ENCODE peak calls at places on chromosomes 6 and 20, in seven cellular contexts. N is GM12878, R is HepG2, M is K562, E is H1, X is HCT116, I is SK-N-SH. S is an unnamed sample.

GRCh38 chr20:57498425-57499400 is 26.2 kb downstream of the CTCFL start:
- DNase-seq in N (no peak), R (no peak), M (no peak), E (no peak), X (peak; percentile 19), I (peak; percentile 60), S (peak; percentile 44)

GRCh38 chr20:20366551-20366895 is 1.4 kb upstream of the INSM1 start:
- DNase-seq in N (no peak), R (no peak), M (no peak), E (no peak), X (no peak), I (peak; percentile 39), S (no peak)

GRCh38 chr20:54477556-54477955 is 2.2 kb downstream of the DOK5 start:
- DNase-seq in N (no peak), R (no peak), M (no peak), E (no peak), X (no peak), I (no peak), S (no peak)

GRCh38 chr6:139531148-139531547 is 156.7 kb upstream of the CITED2 start:
- DNase-seq in N (no peak), R (no peak), M (peak; percentile 40), E (no peak), X (no peak), I (no peak), S (no peak)

GRCh38 chr6:36685926-36686667 is 7.6 kb downstream of the CDKN1A start:
- DNase-seq in N (no peak), R (no peak), M (no peak), E (no peak), X (no peak), I (no peak), S (no peak)

GRCh38 chr6:42162384-42162783 is 10.8 kb upstream of the GUCA1A start:
- DNase-seq in N (no peak), R (peak; percentile 40), M (no peak), E (no peak), X (no peak), I (no peak), S (no peak)

GRCh38 chr6:56534680-56535419 is 107.8 kb downstream of the DST start:
- DNase-seq in N (no peak), R (no peak), M (no peak), E (peak; percentile 48), X (no peak), I (no peak), S (no peak)

GRCh38 chr6:33195304-33196022 is 3.2 kb upstream of the COL11A2 start:
- DNase-seq in N (no peak), R (no peak), M (peak; percentile 56), E (no peak), X (no peak), I (no peak), S (no peak)

GRCh38 chr6:136411453-136412354 is 122.1 kb upstream of the BCLAF1 start:
- DNase-seq in N (no peak), R (no peak), M (no peak), E (no peak), X (no peak), I (no peak), S (no peak)

GRCh38 chr6:116616757-116617093 is 446 bp downstream of the RSPH4A start:
- DNase-seq in N (no peak), R (no peak), M (no peak), E (peak; percentile 55), X (no peak), I (peak; percentile 16), S (no peak)

GRCh38 chr6:99868074-99868702 is 125.8 kb downstream of the MCHR2 start:
- DNase-seq in N (peak; percentile 2), R (peak; percentile 47), M (peak; percentile 47), E (peak; percentile 87), X (peak; percentile 51), I (peak; percentile 50), S (peak; percentile 58)

GRCh38 chr6:105835373-105835772 is 250.8 kb upstream of the PRDM1 start:
- DNase-seq in N (no peak), R (peak; percentile 31), M (peak; percentile 60), E (peak; percentile 56), X (peak; percentile 21), I (no peak), S (peak; percentile 36)

GRCh38 chr6:91135406-91135805 is 548.5 kb upstream of the MAP3K7 start:
- DNase-seq in N (no peak), R (no peak), M (no peak), E (no peak), X (no peak), I (no peak), S (no peak)

GRCh38 chr6:25248100-25248499 is 31.1 kb upstream of the CARMIL1 start:
- DNase-seq in N (no peak), R (no peak), M (no peak), E (no peak), X (no peak), I (no peak), S (no peak)

GRCh38 chr20:17504898-17505663 is 26.1 kb downstream of the BFSP1 start:
- DNase-seq in N (peak; percentile 25), R (peak; percentile 64), M (peak; percentile 19), E (peak; percentile 81), X (peak; percentile 27), I (peak; percentile 59), S (no peak)

GRCh38 chr6:39166918-39167301 is 51.9 kb upstream of the SAYSD1 start:
- DNase-seq in N (no peak), R (no peak), M (no peak), E (no peak), X (no peak), I (no peak), S (no peak)

GRCh38 chr6:30312266-30312665 is 14.5 kb upstream of the TRIM39 start:
- DNase-seq in N (no peak), R (no peak), M (no peak), E (no peak), X (no peak), I (no peak), S (no peak)

GRCh38 chr20:4190792-4191519 is 175.6 kb upstream of the RNF24 start:
- DNase-seq in N (no peak), R (no peak), M (no peak), E (no peak), X (no peak), I (no peak), S (no peak)

GRCh38 chr6:153015094-153015645 is 12.7 kb upstream of the MTRF1L start:
- DNase-seq in N (no peak), R (no peak), M (no peak), E (no peak), X (no peak), I (no peak), S (no peak)

GRCh38 chr20:21225215-21225947 is 77.8 kb upstream of the XRN2 start:
- DNase-seq in N (no peak), R (no peak), M (no peak), E (no peak), X (no peak), I (no peak), S (no peak)

GRCh38 chr6:70956451-70957283 is at the start of gene B3GAT2:
- DNase-seq in N (no peak), R (no peak), M (no peak), E (peak; percentile 76), X (no peak), I (peak; percentile 70), S (peak; percentile 11)

GRCh38 chr6:41408576-41408975 is 73.2 kb downstream of the NCR2 start:
- DNase-seq in N (no peak), R (no peak), M (no peak), E (no peak), X (no peak), I (no peak), S (no peak)

GRCh38 chr6:128963561-128963960 is 80.6 kb downstream of the LAMA2 start:
- DNase-seq in N (no peak), R (no peak), M (no peak), E (no peak), X (no peak), I (no peak), S (no peak)

GRCh38 chr20:62232764-62233645 is 5.3 kb upstream of the OSBPL2 start:
- DNase-seq in N (no peak), R (no peak), M (no peak), E (no peak), X (no peak), I (no peak), S (no peak)

DNA sequence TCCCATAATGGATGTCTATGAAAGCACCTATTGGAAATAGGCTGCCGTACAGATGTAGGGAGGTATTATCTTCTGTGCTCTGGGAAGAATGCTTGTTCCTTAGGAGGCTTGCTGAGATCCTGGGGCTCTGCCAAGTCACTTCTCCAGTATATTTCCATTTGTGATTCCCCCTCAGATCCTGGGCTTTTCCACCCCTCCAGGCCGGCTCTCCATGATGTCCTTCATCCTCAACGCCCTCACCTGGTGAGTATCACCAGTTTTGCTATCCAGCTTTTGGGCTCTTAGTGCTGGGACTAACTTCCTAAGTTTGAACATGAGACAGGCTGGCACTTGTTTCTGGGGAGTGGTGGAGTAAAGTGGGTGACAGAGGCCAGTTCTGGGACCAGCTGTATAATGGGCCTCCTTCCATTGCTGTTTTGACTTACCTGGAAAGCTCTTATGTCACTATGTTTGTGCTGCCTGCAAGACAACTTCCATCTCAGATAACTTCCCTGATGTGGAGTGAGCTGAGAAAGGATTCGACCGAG is 2.6 kb downstream of the SYS1 start:
- DNase-seq in N (no peak), R (no peak), M (no peak), E (no peak), X (no peak), I (no peak), S (no peak)
- H3K4me1 ChIP-seq in N (peaks cover 45% of the 10 kb centered on the region), R (peaks cover 43% of the 10 kb centered on the region), M (peaks cover 13% of the 10 kb centered on the region), E (peaks cover 7% of the 10 kb centered on the region), X (peaks cover 15% of the 10 kb centered on the region), I (peaks cover 9% of the 10 kb centered on the region), S (peaks cover 2% of the 10 kb centered on the region)

GRCh38 chr6:161127071-161127740 is 135.6 kb downstream of the MAP3K4 start:
- DNase-seq in N (no peak), R (no peak), M (no peak), E (no peak), X (no peak), I (no peak), S (no peak)
- H3K9me3 ChIP-seq in N (peaks cover 2% of the 10 kb centered on the region), R (peaks cover 8% of the 10 kb centered on the region), M (peaks cover 3% of the 10 kb centered on the region), E (peaks cover 38% of the 10 kb centered on the region), X (no peaks in the 10 kb centered on the region), I (no peaks in the 10 kb centered on the region), S (peaks cover 27% of the 10 kb centered on the region)

GRCh38 chr6:160945516-160946177 is 45.9 kb upstream of the MAP3K4 start:
- DNase-seq in N (no peak), R (no peak), M (no peak), E (no peak), X (no peak), I (no peak), S (no peak)

GRCh38 chr6:160950507-160950906 is 41.1 kb upstream of the MAP3K4 start:
- DNase-seq in N (no peak), R (no peak), M (no peak), E (no peak), X (no peak), I (no peak), S (no peak)

GRCh38 chr6:160951187-160952030 is 40.2 kb upstream of the MAP3K4 start:
- DNase-seq in N (no peak), R (no peak), M (no peak), E (no peak), X (no peak), I (no peak), S (no peak)

GRCh38 chr6:160952633-160953281 is 38.8 kb upstream of the MAP3K4 start:
- DNase-seq in N (no peak), R (no peak), M (no peak), E (no peak), X (no peak), I (no peak), S (no peak)

GRCh38 chr6:160949531-160949930 is 42.0 kb upstream of the MAP3K4 start:
- DNase-seq in N (no peak), R (no peak), M (no peak), E (no peak), X (no peak), I (no peak), S (no peak)
- TF ChIP-seq YY1 in N (no peak), R (no peak), M (no peak), E (no peak), X (no peak), I (no peak), S (no peak)

GRCh38 chr6:158807515-158808441 is 11.4 kb downstream of the EZR start:
- DNase-seq in N (no peak), R (no peak), M (peak; percentile 39), E (no peak), X (no peak), I (no peak), S (no peak)
- H3K4me1 ChIP-seq in N (peaks cover 72% of the 10 kb centered on the region), R (peaks cover 55% of the 10 kb centered on the region), M (peaks cover 36% of the 10 kb centered on the region), E (peaks cover 32% of the 10 kb centered on the region), X (peaks cover 93% of the 10 kb centered on the region), I (peaks cover 7% of the 10 kb centered on the region), S (peaks cover 3% of the 10 kb centered on the region)

S was measured in NT2/D1.